ENCODE peak calls at places on chromosomes 13 and 19, in eight cellular contexts. C is PC-3, O is SK-N-SH, J is GM23338, I is hepatocyte, M is PC-9, A is MM.1S, W is HCT116. N is an unnamed sample.

GRCh38 chr13:93039131-93039530 is 187.5 kb upstream of the GPC6 start:
- DNase-seq in O (no peak), C (no peak), I (no peak), A (no peak), J (no peak), M (no peak), W (no peak), N (no peak)

GRCh38 chr13:66835040-66835628 is 395.0 kb downstream of the PCDH9 start:
- DNase-seq in I (peak; percentile 70), A (no peak), C (no peak), W (no peak), J (no peak), O (peak; percentile 66), M (no peak), N (no peak)

GRCh38 chr13:46721054-46721453 is 75.9 kb downstream of the ESD start:
- DNase-seq in O (peak; percentile 53), W (peak; percentile 15), J (peak; percentile 73), M (peak; percentile 37), I (peak; percentile 67), A (peak; percentile 8), C (peak; percentile 41), N (peak; percentile 62)

GRCh38 chr13:64778002-64778401 is 2452.1 kb downstream of the PCDH9 start:
- DNase-seq in O (no peak), J (peak; percentile 17), W (no peak), A (no peak), I (no peak), C (no peak), M (no peak), N (no peak)

GRCh38 chr13:51905787-51906186 is 44.0 kb downstream of the CCDC70 start:
- DNase-seq in M (no peak), J (no peak), I (no peak), W (no peak), C (no peak), O (no peak), A (no peak), N (no peak)

GRCh38 chr19:45154064-45154827 is 6.5 kb downstream of the NKPD1 start:
- DNase-seq in W (peak; percentile 92), C (peak; percentile 46), O (no peak), I (peak; percentile 76), M (peak; percentile 78), J (no peak), A (no peak), N (no peak)

GRCh38 chr19:33685541-33685940 is 63.8 kb downstream of the CHST8 start:
- DNase-seq in O (peak; percentile 73), M (no peak), W (no peak), C (no peak), J (no peak), I (no peak), A (no peak), N (no peak)

GRCh38 chr19:18306903-18307681 is 15.8 kb downstream of the LSM4 start:
- DNase-seq in O (peak; percentile 11), I (no peak), J (peak; percentile 37), A (no peak), M (no peak), W (no peak), C (no peak), N (peak; percentile 66)

GRCh38 chr13:48908381-48909087 is 67.2 kb upstream of the FNDC3A start:
- DNase-seq in O (no peak), I (no peak), C (peak; percentile 80), W (no peak), J (no peak), M (no peak), A (no peak), N (no peak)

GRCh38 chr13:19264711-19265110 is 83.1 kb upstream of the TUBA3C start:
- DNase-seq in A (no peak), O (no peak), W (no peak), C (no peak), M (no peak), J (no peak), I (no peak), N (no peak)

GRCh38 chr19:51735759-51736449 is 12.1 kb upstream of the HAS1 start:
- DNase-seq in A (no peak), I (no peak), C (no peak), J (no peak), M (no peak), O (no peak), W (no peak), N (no peak)

GRCh38 chr13:112974125-112974524 is 5.1 kb downstream of the MCF2L start:
- DNase-seq in J (no peak), W (no peak), A (no peak), O (no peak), C (no peak), M (no peak), I (no peak), N (no peak)

GRCh38 chr13:25675060-25675459 is 303.3 kb downstream of the ATP8A2 start:
- DNase-seq in M (no peak), C (no peak), A (no peak), O (no peak), W (no peak), I (no peak), J (peak; percentile 12), N (no peak)

GRCh38 chr13:35957174-35957867 is 173.9 kb downstream of the DCLK1 start:
- DNase-seq in I (no peak), J (no peak), M (no peak), W (no peak), C (peak; percentile 55), A (no peak), O (no peak), N (no peak)

GRCh38 chr19:6691342-6691741 is 21.4 kb upstream of the TNFSF14 start:
- DNase-seq in A (no peak), M (no peak), C (no peak), J (no peak), O (no peak), I (no peak), W (no peak), N (no peak)

GRCh38 chr19:47419037-47419783 is at the start of gene MEIS3:
- DNase-seq in O (peak; percentile 81), W (no peak), C (no peak), A (no peak), M (no peak), J (peak; percentile 43), I (no peak), N (no peak)

GRCh38 chr19:49472936-49473335 is 1.1 kb upstream of the FLT3LG start:
- DNase-seq in A (no peak), M (no peak), J (no peak), O (no peak), I (no peak), W (no peak), C (no peak), N (no peak)
- H3K27ac ChIP-seq in A (no peak overlapping the region), M (no peak overlapping the region), J (no peak overlapping the region), O (no peak overlapping the region), I (no peak overlapping the region), W (no peak overlapping the region), C (no peak overlapping the region), N (no peak overlapping the region)

DNA sequence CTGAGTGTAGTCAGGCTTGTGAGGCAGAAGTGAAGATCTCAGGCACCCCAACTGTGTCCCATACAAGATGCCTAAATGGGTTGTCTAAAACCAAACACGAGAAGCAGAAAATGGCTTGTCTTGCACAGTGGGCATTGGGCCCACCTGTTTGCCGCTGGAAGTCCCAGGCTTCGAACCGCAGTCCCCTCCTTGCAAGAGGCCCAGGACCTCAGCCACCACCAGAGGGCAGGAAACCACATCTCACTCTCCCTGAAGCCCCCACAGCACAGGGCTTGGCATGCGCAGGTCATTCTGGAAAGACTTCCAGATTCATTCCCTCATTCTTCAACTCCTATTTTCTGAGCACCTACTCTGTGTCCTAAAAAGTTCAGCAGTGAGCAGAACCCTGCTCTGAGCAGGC is 973.7 kb downstream of the UQCRFS1 start:
- DNase-seq in A (no peak), C (no peak), W (no peak), M (no peak), O (peak; percentile 12), J (peak; percentile 86), I (no peak), N (peak; percentile 11)
- TF ChIP-seq CTCF in A (peak; percentile 21), C (no peak), W (no peak), M (no peak), O (peak; percentile 45), J (peak; percentile 78), I (peak; percentile 22), N (peak; percentile 71)

GRCh38 chr13:77893066-77893465 is 25.6 kb downstream of the EDNRB start:
- DNase-seq in O (no peak), M (no peak), W (no peak), J (peak; percentile 11), I (no peak), A (no peak), C (no peak), N (no peak)
- H3K9me2 ChIP-seq in O (no peaks in the 10 kb centered on the region), M (no peaks in the 10 kb centered on the region), W (no peaks in the 10 kb centered on the region), J (no peaks in the 10 kb centered on the region), I (no peaks in the 10 kb centered on the region), A (no peaks in the 10 kb centered on the region), C (no peaks in the 10 kb centered on the region), N (no peaks in the 10 kb centered on the region)

GRCh38 chr19:31103228-31103627 is 246.0 kb downstream of the TSHZ3 start:
- DNase-seq in O (no peak), W (no peak), I (no peak), J (no peak), M (no peak), C (no peak), A (no peak), N (no peak)
- H3K27ac ChIP-seq in O (no peak overlapping the region), W (no peak overlapping the region), I (no peak overlapping the region), J (no peak overlapping the region), M (no peak overlapping the region), C (no peak overlapping the region), A (no peak overlapping the region), N (no peak overlapping the region)

GRCh38 chr13:95552539-95553270 is at the start of gene CLDN10:
- DNase-seq in O (peak; percentile 93), I (no peak), J (peak; percentile 85), A (peak; percentile 32), M (no peak), W (no peak), C (no peak), N (no peak)
- TF ChIP-seq CTCF in O (peak; percentile 28), I (peak; percentile 40), J (peak; percentile 81), A (peak; percentile 29), M (no peak), W (no peak), C (no peak), N (no peak)

GRCh38 chr13:59924256-59924655 is 239.5 kb downstream of the DIAPH3 start:
- DNase-seq in I (no peak), W (no peak), O (no peak), J (no peak), A (no peak), C (no peak), M (no peak), N (no peak)
- H3K9me2 ChIP-seq in I (no peaks in the 10 kb centered on the region), W (peaks cover 3% of the 10 kb centered on the region), O (no peaks in the 10 kb centered on the region), J (no peaks in the 10 kb centered on the region), A (no peaks in the 10 kb centered on the region), C (no peaks in the 10 kb centered on the region), M (no peaks in the 10 kb centered on the region), N (no peaks in the 10 kb centered on the region)

N was measured in OCI-LY7.